ENCODE peak calls at places on chromosomes 2 and 18, in five cellular contexts. I is psoas muscle, F is lung, A is heart right ventricle, T is thoracic aorta. O is an unnamed sample.

GRCh38 chr2:201859886-201860285 is 53.5 kb downstream of the CDK15 start:
- DNase-seq in F (no peak), I (no peak), T (no peak), A (no peak), O (no peak)

GRCh38 chr2:228417526-228417925 is 236.0 kb upstream of the SPHKAP start:
- DNase-seq in F (no peak), A (no peak), T (no peak), I (no peak), O (no peak)

GRCh38 chr18:3984163-3984757 is 470.8 kb downstream of the DLGAP1 start:
- DNase-seq in I (no peak), T (no peak), A (no peak), F (no peak), O (no peak)

GRCh38 chr18:46220116-46220515 is 115.9 kb downstream of the HAUS1 start:
- DNase-seq in T (no peak), I (no peak), A (no peak), F (no peak), O (no peak)

GRCh38 chr2:238569415-238570195 is 142.9 kb downstream of the ASB1 start:
- DNase-seq in T (no peak), I (no peak), F (peak), A (no peak), O (peak)

GRCh38 chr2:12796617-12797016 is 79.9 kb downstream of the TRIB2 start:
- DNase-seq in F (no peak), A (peak), T (no peak), I (peak), O (no peak)

GRCh38 chr2:215421859-215422461 is 13.9 kb downstream of the FN1 start:
- DNase-seq in T (no peak), I (no peak), A (no peak), F (no peak), O (no peak)

GRCh38 chr18:12441475-12442035 is 33.8 kb downstream of the PRELID3A start:
- DNase-seq in T (no peak), A (no peak), I (no peak), F (no peak), O (no peak)

GRCh38 chr2:74199871-74200305 is 1.5 kb downstream of the MTHFD2 start:
- DNase-seq in T (no peak), I (no peak), F (no peak), A (no peak), O (no peak)

GRCh38 chr2:173008786-173009185 is 66.9 kb upstream of the MAP3K20 start:
- DNase-seq in A (no peak), T (no peak), F (no peak), I (no peak), O (no peak)

GRCh38 chr18:34707670-34708069 is 2.4 kb upstream of the DTNA start:
- DNase-seq in F (peak), I (no peak), A (peak), T (no peak), O (peak)

GRCh38 chr2:178478102-178478441 is 328 bp downstream of the FKBP7 start:
- DNase-seq in T (no peak), F (no peak), I (no peak), A (no peak), O (peak)

GRCh38 chr2:237715459-237715947 is 83.1 kb upstream of the RBM44 start:
- DNase-seq in I (no peak), F (no peak), A (no peak), T (no peak), O (no peak)

GRCh38 chr2:62787381-62787780 is 81.9 kb downstream of the EHBP1 start:
- DNase-seq in A (no peak), T (no peak), F (no peak), I (no peak), O (no peak)

GRCh38 chr2:211516537-211516936 is 960.1 kb downstream of the CPS1 start:
- DNase-seq in A (no peak), I (no peak), T (no peak), F (no peak), O (no peak)

DNA sequence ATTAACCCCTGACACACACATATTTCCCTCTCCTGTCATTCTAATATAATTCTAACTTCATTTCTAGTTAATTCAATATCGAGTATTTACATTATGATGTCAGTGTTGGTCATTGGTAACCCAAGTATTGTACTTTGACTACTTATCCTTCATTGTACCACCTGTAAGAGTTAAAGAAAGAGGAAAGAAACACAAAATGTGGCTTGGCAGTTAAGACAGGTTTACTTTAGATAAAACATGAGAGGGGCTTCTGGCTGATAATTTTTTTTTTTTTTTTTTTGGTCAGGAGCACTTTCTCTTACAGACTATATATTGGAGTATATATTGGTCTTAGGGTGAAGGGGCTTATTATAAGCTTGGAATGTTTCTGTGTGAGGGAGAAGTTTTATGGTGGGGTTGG is 57.0 kb upstream of the ACYP2 start:
- DNase-seq in F (no peak), A (no peak), I (no peak), T (no peak), O (no peak)
- H3K27ac ChIP-seq in F (no peak), A (no peak), I (no peak), T (no peak), O (no peak)

GRCh38 chr2:224545884-224546644 is 39.1 kb downstream of the CUL3 start:
- DNase-seq in F (no peak), T (no peak), I (no peak), A (no peak), O (no peak)
- H3K4me3 ChIP-seq in F (no peak), T (peak), I (peak), A (no peak), O (no peak)

DNA sequence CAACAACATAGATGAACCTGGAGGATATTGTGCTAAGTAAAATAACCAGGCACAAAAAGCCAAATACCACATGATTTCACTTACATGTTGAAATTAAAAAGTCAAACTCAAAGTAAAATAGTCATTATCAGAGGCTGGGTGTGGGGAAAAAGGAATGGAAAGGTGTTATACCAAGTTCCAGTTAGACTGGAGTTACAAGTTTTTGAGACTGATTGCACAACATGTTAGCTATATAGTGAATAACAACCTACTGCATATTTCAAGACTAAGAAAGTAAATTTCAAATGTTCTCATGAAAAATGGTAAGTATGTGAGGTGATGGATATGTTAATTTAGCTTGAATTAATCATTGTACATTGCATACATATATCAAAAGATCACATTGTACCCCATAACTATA is 116.8 kb upstream of the HNMT start:
- DNase-seq in T (no peak), A (no peak), I (no peak), F (no peak), O (no peak)
- H3K27ac ChIP-seq in T (no peak), A (no peak), I (no peak), F (no peak), O (no peak)

GRCh38 chr2:96153291-96153713 is 8.1 kb upstream of the DUSP2 start:
- DNase-seq in I (no peak), A (no peak), F (no peak), T (peak), O (no peak)
- H3K4me3 ChIP-seq in I (no peak), A (no peak), F (no peak), T (no peak), O (no peak)

GRCh38 chr2:10469301-10469700 is 21.2 kb upstream of the ODC1 start:
- DNase-seq in I (no peak), T (no peak), F (no peak), A (no peak), O (no peak)
- H3K27ac ChIP-seq in I (no peak), T (no peak), F (no peak), A (no peak), O (no peak)

GRCh38 chr18:77147418-77147852 is 14.9 kb upstream of the MBP start:
- DNase-seq in T (no peak), A (no peak), F (no peak), I (no peak), O (no peak)
- H3K4me3 ChIP-seq in T (no peak), A (no peak), F (no peak), I (no peak), O (no peak)